ENCODE peak calls at places on chromosomes 7 and 10, in five cellular contexts. H is endothelial cell of umbilical vein, X is GDM1, M is brain pericyte, S is suprapubic skin. C is an unnamed sample.

GRCh38 chr7:47375590-47375989 is 206.3 kb downstream of the TNS3 start:
- DNase-seq in H (no peak), X (no peak), M (no peak), S (no peak), C (no peak)

GRCh38 chr10:955127-955819 is 23.8 kb upstream of the LARP4B start:
- DNase-seq in H (no peak), X (no peak), M (no peak), S (no peak), C (no peak)

GRCh38 chr10:70918851-70919530 is 30.6 kb upstream of the PCBD1 start:
- DNase-seq in H (no peak), X (no peak), M (no peak), S (no peak), C (no peak)

GRCh38 chr7:158489462-158490155 is 98.0 kb downstream of the PTPRN2 start:
- DNase-seq in H (no peak), X (no peak), M (no peak), S (no peak), C (no peak)

GRCh38 chr7:87435546-87435945 is 39.9 kb downstream of the ABCB4 start:
- DNase-seq in H (no peak), X (no peak), M (no peak), S (no peak), C (no peak)

GRCh38 chr7:127239814-127240213 is 12.9 kb downstream of the GRM8 start:
- DNase-seq in H (no peak), X (no peak), M (no peak), S (no peak), C (peak; percentile 56)

GRCh38 chr10:69474688-69475432 is 23.6 kb downstream of the TSPAN15 start:
- DNase-seq in H (peak; percentile 33), X (no peak), M (no peak), S (no peak), C (no peak)

GRCh38 chr7:149220534-149220933 is 18.9 kb upstream of the ZNF212 start:
- DNase-seq in H (no peak), X (no peak), M (no peak), S (no peak), C (no peak)

GRCh38 chr7:5143106-5143505 is 46.9 kb upstream of the WIPI2 start:
- DNase-seq in H (no peak), X (no peak), M (no peak), S (no peak), C (no peak)

GRCh38 chr10:51244308-51244707 is 170.0 kb downstream of the PRKG1 start:
- DNase-seq in H (no peak), X (no peak), M (no peak), S (no peak), C (peak; percentile 3)

C was measured in SK-MEL-5.